ENCODE peak calls at places on chromosomes 12 and 14, in ten cellular contexts. S is mammary epithelial cell; O is GM23248; M is HepG2; A is EH; I is fibroblast of mammary gland; Z is stimulated activated CD8-positive, alpha-beta memory T cell treated with anti-CD3 and anti-CD28 coated beads, Interleukin-12 subunit alpha, Interleukin-12 subunit beta, amount 100 ng/mL, for 1 hour; Y is T1000; W is activated CD8-positive, alpha-beta memory T cell treated with anti-CD3 and anti-CD28 coated beads, Interleukin-2, amount 50 U/mL, for 48 hours; D is myocyte. K is an unnamed sample.

GRCh38 chr12:109890620-109891019 is 9.5 kb upstream of the TCHP start:
- DNase-seq in S (no peak), M (no peak), D (no peak), A (peak; percentile 27), Y (no peak), I (no peak), Z (no peak), O (no peak), W (no peak), K (no peak)

GRCh38 chr14:94850332-94851211 is 80.7 kb upstream of the GSC start:
- DNase-seq in W (no peak), Y (no peak), M (no peak), D (no peak), S (no peak), I (no peak), A (no peak), Z (no peak), O (no peak), K (peak; percentile 71)

GRCh38 chr12:123040106-123040505 is 59.6 kb downstream of the ARL6IP4 start:
- DNase-seq in A (no peak), S (no peak), O (no peak), I (no peak), Z (no peak), Y (no peak), M (no peak), W (no peak), D (no peak), K (no peak)

GRCh38 chr12:43287991-43288390 is 264.0 kb downstream of the ADAMTS20 start:
- DNase-seq in A (no peak), I (no peak), Y (no peak), Z (no peak), O (no peak), M (peak; percentile 2), S (no peak), D (no peak), W (no peak), K (no peak)

GRCh38 chr14:99230271-99231141 is 41.5 kb downstream of the BCL11B start:
- DNase-seq in I (no peak), S (no peak), Z (peak; percentile 60), O (peak; percentile 4), Y (no peak), D (no peak), W (peak; percentile 86), A (no peak), M (no peak), K (no peak)

GRCh38 chr12:58253663-58254062 is 312.3 kb downstream of the ATP23 start:
- DNase-seq in I (no peak), Z (no peak), A (peak; percentile 34), Y (no peak), D (no peak), M (no peak), O (peak; percentile 22), S (peak; percentile 70), W (no peak), K (no peak)

GRCh38 chr14:70278281-70278680 is 81.2 kb downstream of the COX16 start:
- DNase-seq in A (no peak), M (no peak), Y (no peak), I (no peak), S (no peak), D (no peak), O (no peak), W (no peak), Z (no peak), K (no peak)

GRCh38 chr12:42483534-42483857 is 106.0 kb downstream of the PRICKLE1 start:
- DNase-seq in S (peak; percentile 42), Y (no peak), Z (no peak), A (no peak), D (no peak), W (peak; percentile 58), O (peak; percentile 60), M (no peak), I (no peak), K (no peak)

GRCh38 chr12:11171953-11172675 is 1.1 kb downstream of the SMIM10L1 start:
- DNase-seq in S (peak; percentile 6), Y (no peak), I (peak; percentile 34), O (peak; percentile 56), W (no peak), Z (no peak), D (no peak), M (peak; percentile 6), A (peak; percentile 36), K (no peak)

GRCh38 chr12:110243227-110243626 is 37.8 kb upstream of the ATP2A2 start:
- DNase-seq in Y (no peak), I (no peak), A (no peak), Z (no peak), W (no peak), M (no peak), O (no peak), D (no peak), S (no peak), K (no peak)

K was measured in LNCaP clone FGC.